ENCODE peak calls at places on chromosomes 4 and X, in four cellular contexts. G is keratinocyte; Q is CD8-positive, alpha-beta memory T cell; K is CD4-positive, alpha-beta memory T cell. E is an unnamed sample. For H3K36me3, the result is how much of the 10 kb centered on the place peaks cover.

GRCh38 chr4:54232151-54232688 is 3.1 kb downstream of the PDGFRA start:
- DNase-seq in G (no peak), K (no peak), Q (no peak), E (no peak)

GRCh38 chr4:184504385-184504784 is 30.0 kb upstream of the IRF2 start:
- DNase-seq in Q (no peak), K (no peak), G (no peak), E (no peak)

GRCh38 chr4:55445921-55446577 is 50.3 kb downstream of the TMEM165 start:
- DNase-seq in Q (no peak), G (peak), K (no peak), E (peak)

GRCh38 chr4:118557298-118557851 is 127.8 kb upstream of the METTL14 start:
- DNase-seq in G (no peak), K (no peak), Q (no peak), E (peak)

GRCh38 chr4:15077969-15078368 is 75.7 kb downstream of the CPEB2 start:
- DNase-seq in K (no peak), G (no peak), Q (no peak), E (no peak)

GRCh38 chrX:153443476-153444332 is 2.2 kb downstream of the TREX2 start:
- DNase-seq in K (no peak), G (no peak), Q (no peak), E (no peak)

GRCh38 chr4:40196724-40197281 is at the start of gene RHOH:
- DNase-seq in K (peak), G (no peak), Q (peak), E (no peak)

GRCh38 chr4:5051210-5051691 is at the start of gene STK32B:
- DNase-seq in G (no peak), K (no peak), Q (no peak), E (no peak)

GRCh38 chrX:32571579-32571978 is 639.8 kb downstream of the DMD start:
- DNase-seq in G (no peak), Q (no peak), K (no peak), E (no peak)

GRCh38 chr4:44194365-44194764 is 254.2 kb downstream of the KCTD8 start:
- DNase-seq in K (no peak), G (no peak), Q (no peak), E (no peak)

GRCh38 chrX:137549073-137549472 is 16.9 kb upstream of the ZIC3 start:
- DNase-seq in Q (no peak), G (no peak), K (no peak), E (no peak)

GRCh38 chr4:185256444-185256843 is 47.0 kb downstream of the SNX25 start:
- DNase-seq in G (peak), Q (no peak), K (no peak), E (peak)

GRCh38 chr4:40596522-40596921 is 33.1 kb downstream of the RBM47 start:
- DNase-seq in Q (no peak), G (no peak), K (no peak), E (no peak)

GRCh38 chr4:85778809-85779124 is 303.8 kb downstream of the ARHGAP24 start:
- DNase-seq in G (no peak), K (no peak), Q (no peak), E (no peak)

GRCh38 chr4:89469930-89470375 is 162.4 kb upstream of the GPRIN3 start:
- DNase-seq in Q (no peak), G (peak), K (peak), E (peak)

GRCh38 chr4:154009191-154009590 is 220.3 kb upstream of the SFRP2 start:
- DNase-seq in K (no peak), G (no peak), Q (no peak), E (no peak)

GRCh38 chrX:1468250-1468772 is 15.6 kb upstream of the ASMTL start:
- DNase-seq in Q (peak), K (peak), G (no peak), E (no peak)

GRCh38 chr4:182014164-182014563 is 229.0 kb upstream of the TENM3 start:
- DNase-seq in K (no peak), G (no peak), Q (no peak), E (no peak)

GRCh38 chr4:98539741-98540140 is 118.7 kb downstream of the TSPAN5 start:
- DNase-seq in K (no peak), G (no peak), Q (no peak), E (no peak)

GRCh38 chr4:80184791-80185756 is 12.2 kb upstream of the PRDM8 start:
- DNase-seq in Q (no peak), G (no peak), K (no peak), E (no peak)

GRCh38 chrX:133185938-133186337 is 32.2 kb downstream of the TFDP3 start:
- DNase-seq in Q (no peak), K (no peak), G (peak), E (no peak)

GRCh38 chr4:141731481-141731880 is 95.1 kb downstream of the IL15 start:
- DNase-seq in G (no peak), K (no peak), Q (no peak), E (no peak)

GRCh38 chr4:73311428-73311827 is 52.8 kb upstream of the ANKRD17 start:
- DNase-seq in G (no peak), K (no peak), Q (no peak), E (no peak)

GRCh38 chr4:184477201-184477999 is 3.0 kb upstream of the IRF2 start:
- DNase-seq in K (no peak), G (no peak), Q (no peak), E (no peak)

GRCh38 chr4:152014280-152014679 is 253.5 kb upstream of the GATB start:
- DNase-seq in K (peak), G (no peak), Q (peak), E (no peak)

GRCh38 chr4:95045429-95045828 is 287.7 kb downstream of the BMPR1B start:
- DNase-seq in Q (no peak), G (no peak), K (no peak), E (no peak)

GRCh38 chrX:91122141-91122540 is 312.5 kb upstream of the PABPC5 start:
- DNase-seq in K (no peak), G (no peak), Q (no peak), E (no peak)

GRCh38 chrX:22392176-22392814 is 119.6 kb downstream of the CBLL2 start:
- DNase-seq in Q (no peak), K (no peak), G (no peak), E (no peak)

GRCh38 chr4:80049402-80049801 is 23.6 kb downstream of the ANTXR2 start:
- DNase-seq in K (no peak), Q (no peak), G (no peak), E (no peak)

GRCh38 chr4:71125137-71125536 is 131.7 kb downstream of the DCK start:
- DNase-seq in G (no peak), Q (no peak), K (no peak), E (no peak)

GRCh38 chr4:151921371-151921770 is 160.6 kb upstream of the GATB start:
- DNase-seq in K (no peak), G (no peak), Q (no peak), E (no peak)

GRCh38 chr4:121696140-121696640 is 590 bp downstream of the ANXA5 start:
- DNase-seq in Q (peak), K (peak), G (no peak), E (no peak)

GRCh38 chr4:156961241-156962068 is 10.1 kb downstream of the PDGFC start:
- DNase-seq in G (peak), Q (no peak), K (no peak), E (no peak)

GRCh38 chr4:92618968-92619367 is 315.2 kb downstream of the GRID2 start:
- DNase-seq in G (no peak), K (no peak), Q (no peak), E (no peak)

GRCh38 chr4:142407569-142407968 is 438.5 kb downstream of the INPP4B start:
- DNase-seq in Q (no peak), G (no peak), K (no peak), E (no peak)

GRCh38 chr4:176302283-176303275 is 17.2 kb upstream of the SPCS3 start:
- DNase-seq in Q (no peak), K (no peak), G (no peak), E (peak)

GRCh38 chr4:11685481-11685880 is 256.8 kb upstream of the HS3ST1 start:
- DNase-seq in K (no peak), G (no peak), Q (no peak), E (no peak)

GRCh38 chr4:56480691-56481090 is 13.3 kb downstream of the SRP72 start:
- DNase-seq in G (no peak), K (no peak), Q (no peak), E (no peak)

GRCh38 chr4:56477192-56477706 is 9.8 kb downstream of the SRP72 start:
- DNase-seq in Q (no peak), G (no peak), K (no peak), E (no peak)

DNA sequence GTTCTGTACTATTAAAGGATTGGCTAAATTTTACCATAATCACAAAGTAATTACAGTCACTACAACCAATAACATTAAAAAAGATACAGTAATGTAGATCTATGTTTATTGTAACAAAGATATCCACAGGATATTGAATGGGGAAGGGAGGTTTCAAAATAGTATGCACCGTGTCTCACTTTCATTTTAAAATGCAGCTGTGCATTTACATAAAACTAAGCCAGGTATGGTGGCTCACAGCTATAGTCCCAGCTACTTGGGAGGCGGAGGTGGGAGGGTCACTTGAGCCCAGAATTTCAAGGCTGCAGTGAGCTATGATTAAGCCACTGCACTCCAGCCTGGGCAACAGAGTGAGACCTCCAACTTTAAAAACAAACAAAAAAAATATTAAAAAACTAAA is 8.5 kb downstream of the SRP72 start:
- DNase-seq in G (no peak), K (no peak), Q (no peak), E (no peak)
- H3K36me3 ChIP-seq in G (under half), K (half or more), Q (half or more), E (under half)

DNA sequence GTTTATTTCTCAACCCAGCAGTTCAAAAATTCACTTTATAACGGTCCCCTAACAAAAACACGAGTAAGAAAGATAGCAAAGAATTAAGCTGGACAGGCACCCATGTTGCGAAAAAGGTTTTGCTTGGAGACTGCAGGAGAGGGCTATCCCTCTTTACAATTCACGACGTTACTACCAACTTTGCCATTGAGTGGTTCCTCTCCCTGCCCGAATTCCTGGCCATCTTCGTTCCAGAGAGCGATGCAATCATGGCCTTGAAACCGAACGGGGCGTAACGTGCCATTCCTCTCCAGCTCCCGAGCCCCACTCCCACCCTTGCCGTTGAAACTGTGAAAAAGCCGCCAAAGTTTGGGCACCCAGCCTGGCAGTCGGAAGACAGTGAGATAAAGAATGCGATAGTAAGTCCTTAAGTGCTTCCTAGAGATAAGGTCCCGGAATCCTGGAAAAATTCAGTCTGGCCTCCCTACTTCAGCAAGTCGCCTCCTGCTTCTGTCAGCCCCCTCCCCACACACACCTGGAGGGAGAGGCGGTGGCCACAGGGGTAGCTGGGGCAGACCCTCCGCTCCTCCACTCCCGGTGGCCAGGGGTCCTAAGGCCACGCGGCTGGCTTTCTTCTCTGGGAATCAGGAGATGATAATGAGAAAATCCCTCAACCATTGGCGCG is 65.2 kb downstream of the FBXO8 start:
- DNase-seq in G (no peak), Q (no peak), K (no peak), E (no peak)
- H3K4me3 ChIP-seq in G (no peak), Q (no peak), K (no peak), E (no peak)

GRCh38 chr4:2825740-2826139 is 17.9 kb upstream of the ADD1 start:
- DNase-seq in K (no peak), Q (no peak), G (no peak), E (no peak)

GRCh38 chr4:2823301-2823670 is 20.4 kb upstream of the ADD1 start:
- DNase-seq in K (no peak), G (no peak), Q (no peak), E (no peak)

GRCh38 chr4:2824329-2825183 is 19.1 kb upstream of the ADD1 start:
- DNase-seq in K (no peak), Q (no peak), G (no peak), E (no peak)

GRCh38 chr4:2823671-2824328 is 19.8 kb upstream of the ADD1 start:
- DNase-seq in Q (no peak), G (no peak), K (no peak), E (no peak)

DNA sequence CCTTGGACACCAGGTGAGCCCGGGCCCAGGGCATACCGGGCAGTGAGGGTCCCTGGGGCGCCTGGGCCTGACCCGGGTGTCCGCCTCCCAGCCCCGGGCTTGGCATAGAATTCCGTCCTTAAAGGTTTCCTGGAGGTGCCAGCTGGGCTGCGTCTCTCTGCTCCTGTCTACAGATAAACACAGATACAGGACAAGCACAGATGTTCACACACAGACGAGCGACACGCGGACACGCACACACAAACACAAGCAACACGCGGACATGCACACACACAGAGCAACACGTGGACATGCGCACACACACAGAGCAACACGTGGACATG is 18.5 kb upstream of the ADD1 start:
- DNase-seq in Q (no peak), K (no peak), G (no peak), E (no peak)
- H3K36me3 ChIP-seq in Q (under half), K (under half), G (under half), E (under half)

GRCh38 chrX:68829594-68830485 is 1.0 kb downstream of the EFNB1 start:
- DNase-seq in G (no peak), K (peak), Q (no peak), E (no peak)

GRCh38 chrX:68826113-68826980 is 2.5 kb upstream of the EFNB1 start:
- DNase-seq in G (no peak), K (no peak), Q (no peak), E (no peak)

GRCh38 chrX:68827256-68827655 is 1.6 kb upstream of the EFNB1 start:
- DNase-seq in Q (no peak), G (no peak), K (no peak), E (no peak)

GRCh38 chrX:68828740-68829593 is at the start of gene EFNB1:
- DNase-seq in K (peak), Q (peak), G (peak), E (peak)

DNA sequence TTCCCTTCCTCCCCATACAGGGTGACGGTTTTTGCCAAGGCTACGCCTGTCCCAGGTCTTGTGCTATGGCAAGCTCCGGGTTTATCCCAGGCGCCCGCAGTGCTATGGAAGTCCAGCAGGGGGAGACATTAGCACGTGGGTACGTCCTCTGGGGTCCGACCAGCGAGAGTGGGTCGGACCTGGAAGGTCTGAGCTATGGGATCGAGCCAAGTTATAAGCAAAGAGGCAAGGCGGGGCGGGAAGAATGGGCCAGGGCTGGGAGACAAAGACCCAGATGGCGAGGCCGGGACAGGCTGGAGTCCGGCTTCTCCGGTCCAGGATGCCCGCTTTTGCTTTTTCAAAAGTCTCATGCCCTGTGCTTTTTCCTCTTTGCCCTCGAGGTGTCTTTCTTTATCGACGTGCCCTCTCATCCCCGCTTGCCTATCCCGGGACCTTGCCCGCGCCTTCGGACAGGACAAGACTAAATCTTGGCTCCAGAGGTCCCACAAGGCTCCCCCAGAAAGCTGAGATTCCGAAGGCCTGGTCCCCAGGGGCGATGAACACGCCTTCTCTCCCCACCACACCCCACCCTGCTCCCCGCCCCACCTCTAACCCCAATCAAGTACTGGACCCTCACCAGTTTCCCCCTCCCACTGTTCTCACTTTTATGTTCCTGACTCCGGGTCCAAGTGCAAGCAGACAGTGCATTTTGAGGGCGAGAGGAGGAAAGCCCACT is 816 bp upstream of the EFNB1 start:
- DNase-seq in Q (peak), G (no peak), K (peak), E (peak)
- H3K4me3 ChIP-seq in Q (peak), G (peak), K (peak), E (peak)

GRCh38 chr4:38686682-38687081 is 22.7 kb downstream of the KLF3 start:
- DNase-seq in Q (no peak), K (no peak), G (no peak), E (no peak)

GRCh38 chr4:38683265-38683664 is 19.3 kb downstream of the KLF3 start:
- DNase-seq in K (no peak), G (no peak), Q (no peak), E (no peak)

GRCh38 chr4:38684271-38684670 is 20.3 kb downstream of the KLF3 start:
- DNase-seq in Q (no peak), G (no peak), K (no peak), E (no peak)

GRCh38 chr4:38687571-38688011 is 23.6 kb downstream of the KLF3 start:
- DNase-seq in K (no peak), Q (no peak), G (no peak), E (no peak)

GRCh38 chr4:38684951-38685350 is 21.0 kb downstream of the KLF3 start:
- DNase-seq in G (no peak), K (no peak), Q (no peak), E (no peak)
- H3K36me3 ChIP-seq in G (under half), K (half or more), Q (under half), E (under half)

GRCh38 chr4:158067646-158068045 is 105.2 kb downstream of the GASK1B start:
- DNase-seq in Q (no peak), G (no peak), K (no peak), E (no peak)
- H3K4me3 ChIP-seq in Q (no peak), G (no peak), K (no peak), E (no peak)

GRCh38 chr4:84719115-84719514 is 136.2 kb downstream of the CDS1 start:
- DNase-seq in Q (no peak), G (no peak), K (no peak), E (no peak)
- H3K36me3 ChIP-seq in Q (under half), G (under half), K (under half), E (under half)

GRCh38 chr4:36086387-36086786 is 157.9 kb downstream of the ARAP2 start:
- DNase-seq in K (no peak), Q (no peak), G (no peak), E (no peak)
- H3K4me3 ChIP-seq in K (no peak), Q (no peak), G (no peak), E (no peak)

GRCh38 chr4:51874551-51874950 is 31.6 kb downstream of the DCUN1D4 start:
- DNase-seq in G (no peak), K (no peak), Q (no peak), E (no peak)
- H3K36me3 ChIP-seq in G (under half), K (under half), Q (under half), E (under half)

GRCh38 chrX:12970691-12971202 is 4.2 kb upstream of the TMSB4X start:
- DNase-seq in Q (no peak), K (peak), G (no peak), E (no peak)
- H3K4me3 ChIP-seq in Q (peak), K (peak), G (no peak), E (no peak)

E was measured in kidney epithelial cell.